ENCODE peak calls at places on chromosomes 13 and 19, in five cellular contexts. One of them, this sample, is unnamed.

GRCh38 chr13:78326608-78327007 is 276.7 kb downstream of the POU4F1 start:
- DNase-seq in IMR-90: no peak
- DNase-seq in mesendoderm: no peak
- DNase-seq in neuronal stem cell: no peak
- DNase-seq in mesenchymal stem cell: no peak
- DNase-seq in this sample: no peak

GRCh38 chr13:107563099-107563925 is 652.0 kb downstream of the LIG4 start:
- DNase-seq in IMR-90: no peak
- DNase-seq in mesendoderm: peak
- DNase-seq in neuronal stem cell: peak
- DNase-seq in mesenchymal stem cell: no peak
- DNase-seq in this sample: no peak

GRCh38 chr13:92572190-92572589 is 654.4 kb upstream of the GPC6 start:
- DNase-seq in IMR-90: no peak
- DNase-seq in mesendoderm: no peak
- DNase-seq in neuronal stem cell: no peak
- DNase-seq in mesenchymal stem cell: no peak
- DNase-seq in this sample: no peak

GRCh38 chr19:41604831-41605230 is 22.0 kb downstream of the CEACAM4 start:
- DNase-seq in IMR-90: no peak
- DNase-seq in mesendoderm: no peak
- DNase-seq in neuronal stem cell: no peak
- DNase-seq in mesenchymal stem cell: no peak
- DNase-seq in this sample: no peak

GRCh38 chr19:33295621-33296472 is 6.5 kb downstream of the CEBPA start:
- DNase-seq in IMR-90: no peak
- DNase-seq in mesendoderm: no peak
- DNase-seq in neuronal stem cell: no peak
- DNase-seq in mesenchymal stem cell: no peak
- DNase-seq in this sample: no peak

GRCh38 chr13:25980255-25980654 is 71.6 kb downstream of the SHISA2 start:
- DNase-seq in IMR-90: peak
- DNase-seq in mesendoderm: peak
- DNase-seq in neuronal stem cell: no peak
- DNase-seq in mesenchymal stem cell: peak
- DNase-seq in this sample: peak

GRCh38 chr19:45424191-45425058 is 708 bp upstream of the ERCC1 start:
- DNase-seq in IMR-90: peak
- DNase-seq in mesendoderm: peak
- DNase-seq in neuronal stem cell: no peak
- DNase-seq in mesenchymal stem cell: peak
- DNase-seq in this sample: peak

GRCh38 chr19:4115050-4115817 is 8.7 kb downstream of the MAP2K2 start:
- DNase-seq in IMR-90: no peak
- DNase-seq in mesendoderm: no peak
- DNase-seq in neuronal stem cell: no peak
- DNase-seq in mesenchymal stem cell: no peak
- DNase-seq in this sample: no peak

GRCh38 chr13:77810430-77810829 is 108.2 kb downstream of the EDNRB start:
- DNase-seq in IMR-90: peak
- DNase-seq in mesendoderm: peak
- DNase-seq in neuronal stem cell: no peak
- DNase-seq in mesenchymal stem cell: peak
- DNase-seq in this sample: no peak

GRCh38 chr13:75399168-75399878 is 82.6 kb downstream of the TBC1D4 start:
- DNase-seq in IMR-90: no peak
- DNase-seq in mesendoderm: no peak
- DNase-seq in neuronal stem cell: no peak
- DNase-seq in mesenchymal stem cell: no peak
- DNase-seq in this sample: no peak

GRCh38 chr13:43424386-43424785 is 362.4 kb downstream of the ENOX1 start:
- DNase-seq in IMR-90: no peak
- DNase-seq in mesendoderm: no peak
- DNase-seq in neuronal stem cell: no peak
- DNase-seq in mesenchymal stem cell: no peak
- DNase-seq in this sample: no peak

GRCh38 chr13:41825691-41826090 is 135.2 kb downstream of the VWA8 start:
- DNase-seq in IMR-90: peak
- DNase-seq in mesendoderm: no peak
- DNase-seq in neuronal stem cell: no peak
- DNase-seq in mesenchymal stem cell: no peak
- DNase-seq in this sample: no peak

GRCh38 chr19:7492142-7493055 is 3.6 kb upstream of the PEX11G start:
- DNase-seq in IMR-90: no peak
- DNase-seq in mesendoderm: no peak
- DNase-seq in neuronal stem cell: no peak
- DNase-seq in mesenchymal stem cell: peak
- DNase-seq in this sample: no peak

GRCh38 chr19:44611812-44612295 is 1.5 kb upstream of the IGSF23 start:
- DNase-seq in IMR-90: no peak
- DNase-seq in mesendoderm: no peak
- DNase-seq in neuronal stem cell: no peak
- DNase-seq in mesenchymal stem cell: no peak
- DNase-seq in this sample: no peak

GRCh38 chr13:78382946-78383542 is 220.3 kb downstream of the POU4F1 start:
- DNase-seq in IMR-90: no peak
- DNase-seq in mesendoderm: peak
- DNase-seq in neuronal stem cell: no peak
- DNase-seq in mesenchymal stem cell: no peak
- DNase-seq in this sample: no peak

GRCh38 chr13:92463134-92463533 is 763.5 kb upstream of the GPC6 start:
- DNase-seq in IMR-90: no peak
- DNase-seq in mesendoderm: no peak
- DNase-seq in neuronal stem cell: no peak
- DNase-seq in mesenchymal stem cell: no peak
- DNase-seq in this sample: no peak

GRCh38 chr19:10604460-10604980 is 17.4 kb upstream of the AP1M2 start:
- DNase-seq in IMR-90: no peak
- DNase-seq in mesendoderm: peak
- DNase-seq in neuronal stem cell: no peak
- DNase-seq in mesenchymal stem cell: no peak
- DNase-seq in this sample: no peak

GRCh38 chr13:23753523-23753922 is 135.7 kb downstream of the MIPEP start:
- DNase-seq in IMR-90: peak
- DNase-seq in mesendoderm: peak
- DNase-seq in neuronal stem cell: no peak
- DNase-seq in mesenchymal stem cell: peak
- DNase-seq in this sample: no peak

GRCh38 chr19:15332311-15332996 is at the start of gene BRD4:
- DNase-seq in IMR-90: peak
- DNase-seq in mesendoderm: peak
- DNase-seq in neuronal stem cell: peak
- DNase-seq in mesenchymal stem cell: peak
- DNase-seq in this sample: peak

GRCh38 chr19:39409886-39410619 is 2.4 kb upstream of the PLEKHG2 start:
- DNase-seq in IMR-90: no peak
- DNase-seq in mesendoderm: peak
- DNase-seq in neuronal stem cell: no peak
- DNase-seq in mesenchymal stem cell: peak
- DNase-seq in this sample: no peak

GRCh38 chr19:44602071-44602470 is 11.3 kb upstream of the IGSF23 start:
- DNase-seq in IMR-90: no peak
- DNase-seq in mesendoderm: no peak
- DNase-seq in neuronal stem cell: no peak
- DNase-seq in mesenchymal stem cell: no peak
- DNase-seq in this sample: no peak

GRCh38 chr13:33904431-33904830 is 86.5 kb downstream of the RFC3 start:
- DNase-seq in IMR-90: no peak
- DNase-seq in mesendoderm: no peak
- DNase-seq in neuronal stem cell: no peak
- DNase-seq in mesenchymal stem cell: no peak
- DNase-seq in this sample: no peak

GRCh38 chr19:21677696-21678418 is 89.5 kb downstream of the ZNF100 start:
- DNase-seq in IMR-90: no peak
- DNase-seq in mesendoderm: no peak
- DNase-seq in neuronal stem cell: no peak
- DNase-seq in mesenchymal stem cell: no peak
- DNase-seq in this sample: no peak

GRCh38 chr19:57830071-57830602 is at the start of gene ZNF587B:
- DNase-seq in IMR-90: peak
- DNase-seq in mesendoderm: peak
- DNase-seq in neuronal stem cell: peak
- DNase-seq in mesenchymal stem cell: peak
- DNase-seq in this sample: peak

GRCh38 chr13:80574113-80574512 is 233.2 kb upstream of the SPRY2 start:
- DNase-seq in IMR-90: no peak
- DNase-seq in mesendoderm: no peak
- DNase-seq in neuronal stem cell: no peak
- DNase-seq in mesenchymal stem cell: no peak
- DNase-seq in this sample: no peak

GRCh38 chr13:80572308-80572676 is 231.4 kb upstream of the SPRY2 start:
- DNase-seq in IMR-90: no peak
- DNase-seq in mesendoderm: no peak
- DNase-seq in neuronal stem cell: no peak
- DNase-seq in mesenchymal stem cell: no peak
- DNase-seq in this sample: no peak

GRCh38 chr13:80572867-80573266 is 231.9 kb upstream of the SPRY2 start:
- DNase-seq in IMR-90: no peak
- DNase-seq in mesendoderm: no peak
- DNase-seq in neuronal stem cell: no peak
- DNase-seq in mesenchymal stem cell: no peak
- DNase-seq in this sample: no peak

GRCh38 chr13:80577285-80577684 is 236.4 kb upstream of the SPRY2 start:
- DNase-seq in IMR-90: no peak
- DNase-seq in mesendoderm: peak
- DNase-seq in neuronal stem cell: no peak
- DNase-seq in mesenchymal stem cell: no peak
- DNase-seq in this sample: peak

GRCh38 chr13:80577951-80578670 is 237.2 kb upstream of the SPRY2 start:
- DNase-seq in IMR-90: no peak
- DNase-seq in mesendoderm: peak
- DNase-seq in neuronal stem cell: no peak
- DNase-seq in mesenchymal stem cell: no peak
- DNase-seq in this sample: no peak
- H3K4ac ChIP-seq in IMR-90: no peak
- H3K4ac ChIP-seq in mesendoderm: no peak
- H3K4ac ChIP-seq in neuronal stem cell: no peak
- H3K4ac ChIP-seq in mesenchymal stem cell: no peak
- H3K4ac ChIP-seq in this sample: no peak

DNA sequence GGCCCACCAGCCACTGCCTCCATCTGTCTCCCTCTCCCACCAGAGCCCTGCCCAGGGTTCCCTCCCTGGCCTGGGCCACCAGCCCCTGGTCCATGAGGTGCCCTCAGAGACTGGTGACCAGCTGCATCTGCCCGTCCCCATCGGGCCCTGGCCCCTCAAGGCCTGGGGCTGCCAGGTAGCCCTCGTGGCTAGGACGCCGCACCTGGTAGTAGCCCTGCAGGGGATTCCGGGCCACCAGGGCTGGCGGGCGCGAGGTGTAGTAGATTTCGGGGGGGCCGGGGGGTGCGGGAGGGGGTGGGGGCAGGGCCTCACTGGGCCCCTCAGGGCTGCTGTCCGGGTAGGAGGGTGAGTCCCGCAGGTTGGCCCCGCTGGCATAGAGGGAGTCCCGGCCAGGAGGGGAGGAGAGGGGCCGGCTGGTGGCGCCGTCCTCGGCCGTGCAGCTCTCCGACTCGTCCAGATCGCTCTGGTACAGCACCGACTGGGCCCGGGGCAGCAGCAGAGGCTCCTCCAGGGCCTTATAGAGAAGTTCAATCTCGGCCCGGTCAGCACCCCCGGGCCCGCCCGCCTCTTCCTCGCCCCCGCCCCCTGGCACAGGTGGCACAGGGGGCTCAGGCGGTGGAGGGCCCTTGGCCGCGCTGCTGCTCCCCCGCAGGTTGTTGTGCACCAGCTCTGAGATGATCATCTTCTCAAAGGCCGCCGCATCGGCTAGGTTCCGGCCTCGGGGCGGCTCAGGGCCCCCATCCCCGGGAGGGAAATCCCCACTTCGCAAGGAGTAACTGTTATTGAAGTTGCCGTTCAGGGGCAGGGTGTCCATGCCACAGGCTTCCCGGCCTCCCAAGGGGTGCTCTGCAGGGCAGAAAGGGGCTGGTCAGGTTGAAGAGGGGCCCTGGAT is 14.6 kb upstream of the ASF1B start:
- DNase-seq in IMR-90: no peak
- DNase-seq in mesendoderm: no peak
- DNase-seq in neuronal stem cell: no peak
- DNase-seq in mesenchymal stem cell: no peak
- DNase-seq in this sample: no peak
- H3K4ac ChIP-seq in IMR-90: no peak
- H3K4ac ChIP-seq in mesendoderm: no peak
- H3K4ac ChIP-seq in neuronal stem cell: no peak
- H3K4ac ChIP-seq in mesenchymal stem cell: no peak
- H3K4ac ChIP-seq in this sample: no peak

DNA sequence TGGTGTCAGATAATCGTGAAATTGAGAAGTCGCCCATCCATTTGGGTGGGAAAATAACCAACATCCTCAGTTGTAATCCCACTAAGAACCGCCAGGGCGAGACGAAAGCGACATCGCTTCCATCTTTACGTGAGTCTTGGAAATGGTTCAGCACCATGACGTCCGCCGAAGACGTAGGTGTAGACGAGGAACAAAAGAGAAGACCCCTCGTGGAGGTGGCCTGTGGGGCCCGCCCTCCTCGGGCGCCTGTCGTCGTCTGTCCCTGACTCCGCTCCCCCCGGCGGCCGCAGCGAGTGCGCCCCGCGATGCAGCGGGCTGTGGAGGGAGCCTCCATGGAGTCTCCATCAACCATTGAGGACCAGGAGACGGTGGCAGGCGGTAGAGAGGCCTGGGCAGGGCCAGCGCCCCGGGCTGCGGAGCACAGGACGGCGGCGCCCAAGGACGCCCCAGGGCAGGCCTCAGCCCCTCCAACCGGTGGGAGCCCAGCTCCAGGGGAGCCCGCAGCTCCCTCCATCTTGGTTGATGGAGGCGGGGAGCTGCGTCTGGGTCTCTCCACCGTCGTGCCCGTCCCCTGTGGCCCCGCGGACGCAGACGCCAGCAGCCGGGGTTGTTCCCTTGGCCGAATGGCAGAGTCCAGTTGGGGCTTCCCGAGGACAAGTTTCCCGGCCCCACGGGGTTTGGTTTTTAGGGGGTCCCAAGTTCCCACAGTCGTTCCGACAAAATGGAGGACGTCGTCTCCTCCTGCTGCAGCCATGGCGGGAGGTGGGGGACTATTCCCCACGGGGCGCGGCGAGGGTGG is 1.0 kb upstream of the ZMYM2 start:
- DNase-seq in IMR-90: peak
- DNase-seq in mesendoderm: peak
- DNase-seq in neuronal stem cell: peak
- DNase-seq in mesenchymal stem cell: peak
- DNase-seq in this sample: peak
- H3K4ac ChIP-seq in IMR-90: no peak
- H3K4ac ChIP-seq in mesendoderm: peak
- H3K4ac ChIP-seq in neuronal stem cell: peak
- H3K4ac ChIP-seq in mesenchymal stem cell: peak
- H3K4ac ChIP-seq in this sample: peak

DNA sequence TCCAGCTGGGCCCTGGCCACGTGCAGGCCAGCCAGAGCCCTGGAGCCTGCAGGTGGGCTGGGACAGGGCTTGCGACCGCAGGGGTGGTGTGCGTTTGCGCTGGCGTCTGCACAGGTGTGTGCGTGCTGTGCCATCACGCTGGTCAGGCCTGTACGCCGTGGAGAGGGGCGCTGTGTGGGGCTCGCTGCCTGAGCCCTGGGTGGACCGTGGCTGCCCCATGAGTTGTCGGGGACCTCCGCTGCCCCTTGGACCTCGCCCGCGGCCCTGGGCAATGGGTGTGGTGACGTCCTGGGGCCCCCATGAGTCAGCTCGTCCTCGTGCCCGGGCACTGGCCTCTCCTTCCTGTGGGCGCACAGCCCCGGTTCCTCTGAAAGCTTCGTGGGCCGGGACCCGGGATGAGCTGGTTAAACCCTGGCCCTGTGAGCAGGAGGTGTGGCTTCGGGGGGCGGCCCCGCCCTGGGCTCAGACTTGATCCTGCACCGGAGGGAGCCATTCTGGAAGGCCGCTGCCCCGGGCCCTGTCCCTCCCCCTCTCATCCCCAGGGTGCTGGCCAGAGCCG is 6.8 kb downstream of the CSNK1G2 start:
- DNase-seq in IMR-90: no peak
- DNase-seq in mesendoderm: no peak
- DNase-seq in neuronal stem cell: no peak
- DNase-seq in mesenchymal stem cell: no peak
- DNase-seq in this sample: peak
- H3K4ac ChIP-seq in IMR-90: no peak
- H3K4ac ChIP-seq in mesendoderm: no peak
- H3K4ac ChIP-seq in neuronal stem cell: no peak
- H3K4ac ChIP-seq in mesenchymal stem cell: no peak
- H3K4ac ChIP-seq in this sample: no peak

This sample was measured in H9.